ENCODE peak calls at places on chromosomes 4 and X, in seven cellular contexts. G, T, S, Y, U, E and P are unnamed samples.

GRCh38 chrX:14753436-14753835 is 119.4 kb downstream of the FANCB start:
- DNase-seq in G (no peak), E (no peak), U (no peak), Y (no peak), T (no peak), S (no peak), P (no peak)

GRCh38 chrX:142095816-142096215 is 109.3 kb downstream of the MAGEC2 start:
- DNase-seq in T (peak), E (no peak), U (no peak), G (no peak), Y (peak), S (no peak), P (no peak)

GRCh38 chrX:153582896-153583295 is 16.0 kb downstream of the CCNQ start:
- DNase-seq in G (no peak), E (no peak), U (peak), T (peak), S (peak), Y (peak), P (peak)

GRCh38 chr4:34922325-34922724 is 1322.0 kb downstream of the ARAP2 start:
- DNase-seq in Y (no peak), T (no peak), E (no peak), U (no peak), G (no peak), S (no peak), P (no peak)

GRCh38 chr4:139562839-139563238 is 6.8 kb upstream of the SETD7 start:
- DNase-seq in G (no peak), U (no peak), S (no peak), T (no peak), Y (no peak), E (no peak), P (no peak)

GRCh38 chrX:148049441-148049840 is 68.3 kb downstream of the FMR1NB start:
- DNase-seq in Y (peak), S (peak), E (no peak), G (no peak), U (peak), T (peak), P (peak)

GRCh38 chr4:141570290-141570689 is 66.1 kb upstream of the IL15 start:
- DNase-seq in G (no peak), T (no peak), U (no peak), E (no peak), Y (no peak), S (no peak), P (no peak)

GRCh38 chrX:139566981-139567380 is 36.4 kb downstream of the F9 start:
- DNase-seq in S (no peak), U (peak), E (no peak), Y (no peak), G (no peak), T (no peak), P (no peak)

GRCh38 chr4:182188622-182189021 is 54.6 kb upstream of the TENM3 start:
- DNase-seq in U (no peak), Y (peak), S (peak), G (no peak), T (peak), E (no peak), P (no peak)

GRCh38 chr4:23455482-23455881 is 434.4 kb downstream of the PPARGC1A start:
- DNase-seq in T (peak), S (no peak), Y (peak), E (no peak), U (no peak), G (no peak), P (no peak)

GRCh38 chr4:61027939-61028338 is 172.2 kb upstream of the ADGRL3 start:
- DNase-seq in Y (no peak), T (no peak), G (no peak), E (no peak), S (no peak), U (no peak), P (no peak)

GRCh38 chr4:24210332-24210902 is 320.6 kb upstream of the PPARGC1A start:
- DNase-seq in G (peak), U (no peak), T (peak), Y (peak), S (peak), E (peak), P (peak)

GRCh38 chr4:101102114-101102752 is 245.1 kb downstream of the PPP3CA start:
- DNase-seq in Y (peak), S (no peak), G (peak), U (peak), E (peak), T (peak), P (peak)

GRCh38 chr4:151347490-151347889 is 22.1 kb upstream of the SH3D19 start:
- DNase-seq in Y (no peak), U (no peak), G (no peak), E (no peak), S (no peak), T (no peak), P (no peak)
- H3K4me3 ChIP-seq in Y (no peak), U (no peak), G (no peak), E (no peak), S (no peak), T (no peak), P (no peak)

GRCh38 chr4:78120144-78120880 is 63.2 kb downstream of the FRAS1 start:
- DNase-seq in E (no peak), T (no peak), Y (no peak), U (no peak), G (no peak), S (no peak), P (no peak)

GRCh38 chr4:78121338-78121904 is 64.3 kb downstream of the FRAS1 start:
- DNase-seq in E (no peak), T (no peak), U (no peak), S (peak), Y (no peak), G (peak), P (no peak)

GRCh38 chr4:78119698-78120097 is 62.6 kb downstream of the FRAS1 start:
- DNase-seq in E (no peak), G (no peak), U (no peak), S (peak), T (no peak), Y (no peak), P (no peak)
- TF ChIP-seq CTCF in E (no peak), G (no peak), U (no peak), S (no peak), T (no peak), Y (no peak), P (no peak)

DNA sequence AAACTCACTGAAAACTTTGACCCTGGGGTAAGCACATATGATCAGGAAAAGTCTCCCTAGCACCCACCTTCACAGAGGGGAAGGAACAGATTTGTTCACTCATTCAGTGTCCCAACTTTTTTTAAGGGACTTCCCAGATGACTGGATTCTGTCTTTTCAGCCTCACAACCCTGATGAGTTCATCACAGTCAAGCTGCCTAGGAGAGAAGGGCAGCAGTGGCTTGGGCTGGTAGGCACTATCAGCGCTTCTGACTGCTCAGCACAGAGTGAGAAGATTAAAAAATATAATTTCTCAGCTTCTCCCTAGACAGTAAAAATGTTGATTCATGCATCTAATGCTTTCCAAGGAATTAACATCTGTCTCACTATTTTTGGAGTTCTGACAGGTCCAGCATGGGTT is 328.2 kb downstream of the DTHD1 start:
- DNase-seq in T (no peak), E (no peak), Y (no peak), S (no peak), U (no peak), G (no peak), P (no peak)
- H3K4me3 ChIP-seq in T (no peak), E (no peak), Y (no peak), S (no peak), U (no peak), G (no peak), P (no peak)

GRCh38 chr4:4362991-4363697 is 23.8 kb upstream of the NSG1 start:
- DNase-seq in T (no peak), Y (no peak), S (no peak), U (no peak), E (no peak), G (no peak), P (no peak)
- TF ChIP-seq CTCF in T (no peak), Y (no peak), S (no peak), U (no peak), E (no peak), G (no peak), P (no peak)